ENCODE peak calls at places on chromosomes 2 and 18, in six cellular contexts. F is dorsolateral prefrontal cortex; P is activated CD8-positive, alpha-beta T cell treated with anti-CD3 and anti-CD28 coated beads for 36 hours; L is WTC11; G is lower lobe of right lung; H is upper lobe of left lung. Y is an unnamed sample.

GRCh38 chr2:152646775-152647174 is 70.5 kb downstream of the PRPF40A start:
- DNase-seq in F (no peak), P (no peak), L (no peak), G (no peak), H (no peak), Y (no peak)

GRCh38 chr2:20001361-20001863 is 11.1 kb downstream of the MATN3 start:
- DNase-seq in F (no peak), P (no peak), L (no peak), G (no peak), H (no peak), Y (no peak)

GRCh38 chr2:144553379-144553778 is 33.5 kb upstream of the ZEB2 start:
- DNase-seq in F (no peak), P (no peak), L (no peak), G (no peak), H (no peak), Y (no peak)

GRCh38 chr2:105515581-105516415 is 116.9 kb upstream of the FHL2 start:
- DNase-seq in F (no peak), P (no peak), L (no peak), G (peak; percentile 67), H (no peak), Y (no peak)

GRCh38 chr2:9378433-9379371 is 44.6 kb downstream of the ITGB1BP1 start:
- DNase-seq in F (peak; percentile 38), P (no peak), L (no peak), G (no peak), H (peak; percentile 78), Y (no peak)

GRCh38 chr2:202127793-202128215 is 54.7 kb downstream of the KIAA2012 start:
- DNase-seq in F (no peak), P (no peak), L (no peak), G (no peak), H (no peak), Y (no peak)

GRCh38 chr2:221969087-221969829 is 329.5 kb downstream of the PAX3 start:
- DNase-seq in F (peak; percentile 47), P (peak; percentile 2), L (peak; percentile 14), G (no peak), H (no peak), Y (peak; percentile 44)

GRCh38 chr18:12543697-12544096 is 114.2 kb downstream of the SPIRE1 start:
- DNase-seq in F (no peak), P (no peak), L (no peak), G (no peak), H (no peak), Y (no peak)

GRCh38 chr2:231711677-231712461 is 3.5 kb downstream of the PTMA start:
- DNase-seq in F (no peak), P (peak; percentile 66), L (no peak), G (peak; percentile 42), H (no peak), Y (no peak)

GRCh38 chr18:616380-616995 is 19.7 kb downstream of the CLUL1 start:
- DNase-seq in F (no peak), P (no peak), L (no peak), G (no peak), H (no peak), Y (peak; percentile 40)

GRCh38 chr18:27695509-27695908 is 481.4 kb downstream of the CDH2 start:
- DNase-seq in F (no peak), P (no peak), L (no peak), G (no peak), H (no peak), Y (no peak)

GRCh38 chr2:12918841-12919445 is 202.2 kb downstream of the TRIB2 start:
- DNase-seq in F (no peak), P (no peak), L (no peak), G (peak; percentile 44), H (no peak), Y (no peak)

GRCh38 chr18:56221195-56222065 is 417.0 kb downstream of the TXNL1 start:
- DNase-seq in F (no peak), P (no peak), L (no peak), G (no peak), H (no peak), Y (no peak)

GRCh38 chr2:220586980-220587549 is 959.6 kb downstream of the SLC4A3 start:
- DNase-seq in F (no peak), P (no peak), L (no peak), G (no peak), H (no peak), Y (no peak)

GRCh38 chr2:232588680-232589585 is 38.4 kb downstream of the EIF4E2 start:
- DNase-seq in F (peak; percentile 77), P (no peak), L (no peak), G (peak; percentile 51), H (no peak), Y (no peak)

GRCh38 chr2:46847185-46847710 is 68.4 kb downstream of the MCFD2 start:
- DNase-seq in F (peak; percentile 58), P (no peak), L (no peak), G (peak; percentile 94), H (peak; percentile 93), Y (no peak)

GRCh38 chr18:65146615-65147014 is 604.2 kb upstream of the CDH7 start:
- DNase-seq in F (no peak), P (no peak), L (no peak), G (no peak), H (no peak), Y (no peak)

GRCh38 chr2:33526132-33526531 is 49.7 kb downstream of the RASGRP3 start:
- DNase-seq in F (no peak), P (no peak), L (no peak), G (no peak), H (no peak), Y (peak; percentile 39)

GRCh38 chr2:72028996-72029395 is 118.7 kb downstream of the CYP26B1 start:
- DNase-seq in F (peak; percentile 13), P (no peak), L (no peak), G (no peak), H (no peak), Y (no peak)

GRCh38 chr2:204948822-204949221 is 403.5 kb downstream of the PARD3B start:
- DNase-seq in F (no peak), P (no peak), L (no peak), G (no peak), H (no peak), Y (no peak)

GRCh38 chr18:40250218-40250617 is 1704.8 kb upstream of the PIK3C3 start:
- DNase-seq in F (no peak), P (no peak), L (no peak), G (no peak), H (no peak), Y (no peak)

GRCh38 chr2:132400169-132400900 is 16.3 kb upstream of the GPR39 start:
- DNase-seq in F (no peak), P (no peak), L (no peak), G (no peak), H (no peak), Y (no peak)

GRCh38 chr2:1972428-1972827 is 228.1 kb upstream of the PXDN start:
- DNase-seq in F (peak; percentile 82), P (no peak), L (no peak), G (no peak), H (no peak), Y (no peak)

GRCh38 chr2:111898703-111899514 is 502 bp downstream of the MERTK start:
- DNase-seq in F (peak; percentile 43), P (peak; percentile 12), L (peak; percentile 57), G (peak; percentile 68), H (no peak), Y (peak; percentile 51)

GRCh38 chr2:102334471-102334870 is 21.1 kb upstream of the IL18R1 start:
- DNase-seq in F (no peak), P (no peak), L (no peak), G (no peak), H (no peak), Y (no peak)

DNA sequence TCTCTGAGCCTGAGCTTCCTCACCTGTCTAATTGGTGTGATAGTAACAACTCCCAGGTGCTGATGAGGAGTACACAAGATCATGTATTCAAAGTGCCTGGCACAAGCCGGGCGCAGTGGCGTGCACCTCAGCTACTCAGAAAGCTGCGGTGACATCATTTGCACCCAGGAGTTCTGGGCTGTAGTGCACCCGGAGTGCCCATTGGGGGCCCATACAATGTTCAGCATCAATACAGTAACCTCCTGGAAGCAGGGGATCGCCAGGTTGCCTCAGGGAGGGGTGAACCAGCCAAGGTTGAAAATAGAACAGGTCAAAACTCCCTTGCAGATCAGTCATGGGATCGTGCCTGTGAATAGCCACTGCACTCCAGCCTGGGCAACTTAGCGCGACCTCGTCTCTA is 11.2 kb upstream of the C1QL2 start:
- DNase-seq in F (no peak), P (no peak), L (no peak), G (no peak), H (no peak), Y (no peak)
- TF ChIP-seq CTCF in F (no peak), P (no peak), L (no peak), G (no peak), H (no peak), Y (no peak)

DNA sequence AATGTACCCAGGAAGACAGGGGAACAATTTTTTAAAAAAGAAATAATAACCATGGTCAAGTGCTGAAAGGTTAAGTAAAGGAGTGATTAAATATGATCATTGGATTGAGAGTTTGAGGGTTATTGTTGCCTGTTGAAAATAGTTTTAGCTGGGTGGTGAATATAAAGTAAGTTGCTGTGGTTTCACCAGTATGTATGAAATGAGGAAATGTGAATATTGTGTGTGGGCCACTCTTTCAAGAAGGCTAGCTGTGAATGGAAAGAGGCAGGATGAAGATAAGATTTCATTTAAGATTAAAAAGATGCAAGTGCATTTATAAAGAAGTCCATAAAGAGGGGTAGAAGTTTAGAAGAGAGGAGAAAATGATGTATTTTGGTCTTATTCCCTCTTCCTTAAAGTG is 53.8 kb downstream of the GULP1 start:
- DNase-seq in F (no peak), P (no peak), L (no peak), G (no peak), H (no peak), Y (no peak)
- TF ChIP-seq CTCF in F (no peak), P (no peak), L (no peak), G (no peak), H (no peak), Y (no peak)

GRCh38 chr2:54772531-54772930 is 49.1 kb downstream of the EML6 start:
- DNase-seq in F (no peak), P (no peak), L (no peak), G (no peak), H (no peak), Y (no peak)

GRCh38 chr2:54773233-54773632 is 49.8 kb downstream of the EML6 start:
- DNase-seq in F (no peak), P (no peak), L (no peak), G (no peak), H (no peak), Y (no peak)

GRCh38 chr2:54772110-54772509 is 48.6 kb downstream of the EML6 start:
- DNase-seq in F (no peak), P (no peak), L (no peak), G (no peak), H (no peak), Y (no peak)

GRCh38 chr2:54775710-54776109 is 52.2 kb downstream of the EML6 start:
- DNase-seq in F (no peak), P (no peak), L (no peak), G (no peak), H (no peak), Y (no peak)

GRCh38 chr2:54773838-54774237 is 50.4 kb downstream of the EML6 start:
- DNase-seq in F (no peak), P (no peak), L (peak; percentile 50), G (no peak), H (no peak), Y (no peak)
- TF ChIP-seq CTCF in F (no peak), P (no peak), L (peak; percentile 36), G (no peak), H (no peak), Y (no peak)

DNA sequence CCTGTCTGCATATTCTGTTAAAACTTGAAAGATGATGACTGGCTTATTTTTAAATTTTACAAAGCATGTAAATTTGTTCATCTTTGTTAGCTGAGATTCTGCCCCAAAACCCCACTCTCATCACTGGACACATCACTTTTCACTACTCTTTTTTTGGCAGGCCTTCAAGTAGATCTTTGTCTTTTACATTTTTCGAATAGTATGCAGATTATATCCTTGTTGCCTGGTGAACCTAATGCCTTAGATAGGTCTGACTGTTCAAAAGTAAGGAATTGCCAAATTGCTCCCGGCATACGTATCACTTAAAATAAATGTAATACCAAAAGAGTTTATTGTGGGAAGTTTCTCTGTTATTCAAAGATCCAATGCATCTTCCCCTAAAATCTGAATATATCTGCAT is 303.3 kb downstream of the XIRP2 start:
- DNase-seq in F (no peak), P (no peak), L (no peak), G (no peak), H (no peak), Y (no peak)
- TF ChIP-seq CTCF in F (no peak), P (no peak), L (no peak), G (no peak), H (no peak), Y (no peak)

Y was measured in GM20000.